ENCODE peak calls at places on chromosome 13, in seven cellular contexts. X, G, T, Y, B, N and W are unnamed samples.

GRCh38 chr13:20389696-20390525 is 135.7 kb downstream of the CRYL1 start:
- DNase-seq in N (no peak), G (no peak), X (peak; percentile 36), Y (no peak), T (no peak), B (no peak), W (peak; percentile 43)

GRCh38 chr13:107713314-107713713 is 502.0 kb downstream of the LIG4 start:
- DNase-seq in B (no peak), Y (no peak), G (no peak), T (no peak), N (no peak), X (no peak), W (no peak)

GRCh38 chr13:42355118-42355840 is 83.3 kb downstream of the AKAP11 start:
- DNase-seq in T (no peak), Y (no peak), G (no peak), N (no peak), B (no peak), X (no peak), W (no peak)

GRCh38 chr13:98584668-98585397 is 7.9 kb upstream of the STK24 start:
- DNase-seq in Y (no peak), G (no peak), T (no peak), X (no peak), B (no peak), N (no peak), W (no peak)

GRCh38 chr13:29594310-29594709 is 1.2 kb downstream of the SLC7A1 start:
- DNase-seq in N (peak; percentile 47), Y (peak; percentile 55), T (peak; percentile 91), X (peak; percentile 71), B (no peak), G (peak; percentile 62), W (peak; percentile 87)

GRCh38 chr13:39688699-39689405 is 33.4 kb downstream of the COG6 start:
- DNase-seq in X (no peak), Y (no peak), N (no peak), G (no peak), B (no peak), T (peak; percentile 34), W (no peak)

GRCh38 chr13:39036212-39036611 is 1.7 kb downstream of the PROSER1 start:
- DNase-seq in B (no peak), T (peak; percentile 50), N (no peak), Y (no peak), X (no peak), G (no peak), W (no peak)

GRCh38 chr13:80054806-80055205 is 286.1 kb downstream of the SPRY2 start:
- DNase-seq in N (no peak), B (no peak), G (no peak), X (no peak), T (peak; percentile 76), Y (no peak), W (no peak)

GRCh38 chr13:94192576-94192975 is 286.9 kb downstream of the DCT start:
- DNase-seq in T (peak; percentile 35), G (peak; percentile 52), N (no peak), Y (no peak), X (peak; percentile 86), B (peak; percentile 50), W (peak; percentile 64)

GRCh38 chr13:107834717-107835116 is 380.6 kb downstream of the LIG4 start:
- DNase-seq in B (no peak), N (no peak), T (no peak), Y (no peak), G (no peak), X (no peak), W (no peak)

GRCh38 chr13:113777311-113778260 is 18.6 kb downstream of the TMEM255B start:
- DNase-seq in T (peak; percentile 40), G (no peak), N (no peak), Y (no peak), B (peak; percentile 81), X (peak; percentile 92), W (peak; percentile 79)

GRCh38 chr13:85982102-85982501 is 182.9 kb upstream of the SLITRK6 start:
- DNase-seq in G (no peak), N (no peak), B (no peak), Y (no peak), T (no peak), X (no peak), W (no peak)

GRCh38 chr13:109859216-109859835 is 72.9 kb upstream of the IRS2 start:
- DNase-seq in N (no peak), T (no peak), B (no peak), Y (no peak), X (peak; percentile 43), G (no peak), W (no peak)

GRCh38 chr13:23621316-23621645 is 51.1 kb downstream of the TNFRSF19 start:
- DNase-seq in G (no peak), N (peak; percentile 77), Y (peak; percentile 45), T (peak; percentile 96), X (no peak), B (no peak), W (peak; percentile 95)

GRCh38 chr13:112618501-112618900 is 30.5 kb upstream of the TUBGCP3 start:
- DNase-seq in N (no peak), G (no peak), Y (no peak), X (no peak), B (no peak), T (no peak), W (no peak)

GRCh38 chr13:106534844-106535551 is 464 bp downstream of the EFNB2 start:
- DNase-seq in Y (no peak), N (no peak), G (peak; percentile 35), X (peak; percentile 72), B (peak; percentile 38), T (peak; percentile 37), W (no peak)

GRCh38 chr13:34294483-34295129 is 476.7 kb downstream of the RFC3 start:
- DNase-seq in Y (no peak), T (no peak), G (no peak), B (no peak), N (no peak), X (no peak), W (no peak)

GRCh38 chr13:81610613-81611012 is 1269.7 kb upstream of the SPRY2 start:
- DNase-seq in Y (no peak), T (no peak), N (no peak), B (no peak), X (no peak), G (no peak), W (no peak)

GRCh38 chr13:20193142-20193923 is 595 bp upstream of the GJB2 start:
- DNase-seq in T (peak; percentile 29), X (peak; percentile 56), N (no peak), G (no peak), Y (no peak), B (no peak), W (no peak)

GRCh38 chr13:79723462-79724116 is 242.6 kb downstream of the NDFIP2 start:
- DNase-seq in Y (no peak), T (no peak), X (no peak), N (no peak), B (no peak), G (no peak), W (no peak)